ENCODE peak calls at places on chromosome 5, in four cellular contexts. R is K562, B is SK-N-SH, E is HCT116. L is an unnamed sample.

GRCh38 chr5:164649266-164649665 is 1143.8 kb downstream of the MAT2B start:
- DNase-seq in R (no peak), B (peak; percentile 12), E (no peak), L (no peak)

GRCh38 chr5:179405426-179406030 is 60.3 kb upstream of the ADAMTS2 start:
- DNase-seq in R (no peak), B (no peak), E (no peak), L (no peak)

GRCh38 chr5:157026789-157027424 is 32.0 kb downstream of the HAVCR1 start:
- DNase-seq in R (peak; percentile 11), B (peak; percentile 42), E (peak; percentile 37), L (no peak)

GRCh38 chr5:96977228-96977627 is 41.3 kb downstream of the LNPEP start:
- DNase-seq in R (no peak), B (no peak), E (no peak), L (no peak)

GRCh38 chr5:168171901-168172717 is 119.3 kb upstream of the WWC1 start:
- DNase-seq in R (no peak), B (no peak), E (no peak), L (no peak)

GRCh38 chr5:117266237-117266725 is 691.7 kb upstream of the SEMA6A start:
- DNase-seq in R (no peak), B (no peak), E (peak; percentile 4), L (no peak)

GRCh38 chr5:137096149-137097103 is 402.7 kb downstream of the SPOCK1 start:
- DNase-seq in R (no peak), B (no peak), E (no peak), L (no peak)

GRCh38 chr5:98096155-98096554 is 677.3 kb upstream of the RGMB start:
- DNase-seq in R (no peak), B (no peak), E (no peak), L (no peak)

GRCh38 chr5:174177976-174178600 is 132.6 kb downstream of the NSG2 start:
- DNase-seq in R (no peak), B (no peak), E (no peak), L (no peak)

GRCh38 chr5:57316798-57317327 is 143.0 kb downstream of the GPBP1 start:
- DNase-seq in R (no peak), B (no peak), E (no peak), L (no peak)
- TF ChIP-seq POLR2AphosphoS5 in R (no peak), B (peak; percentile 49), E (no peak), L (no peak)

GRCh38 chr5:111063709-111064322 is 7.7 kb upstream of the TSLP start:
- DNase-seq in R (no peak), B (peak; percentile 31), E (peak; percentile 31), L (no peak)
- TF ChIP-seq ZBTB33 in R (no peak), B (no peak), E (no peak), L (no peak)

GRCh38 chr5:90355635-90356034 is 53.9 kb downstream of the CETN3 start:
- DNase-seq in R (no peak), B (no peak), E (no peak), L (no peak)

GRCh38 chr5:90359073-90359804 is 50.3 kb downstream of the CETN3 start:
- DNase-seq in R (no peak), B (no peak), E (no peak), L (no peak)

GRCh38 chr5:90351101-90351500 is 58.5 kb downstream of the CETN3 start:
- DNase-seq in R (no peak), B (no peak), E (no peak), L (no peak)

GRCh38 chr5:90353254-90353653 is 56.3 kb downstream of the CETN3 start:
- DNase-seq in R (no peak), B (no peak), E (no peak), L (no peak)

GRCh38 chr5:90356612-90357011 is 52.9 kb downstream of the CETN3 start:
- DNase-seq in R (no peak), B (peak; percentile 3), E (no peak), L (no peak)
- TF ChIP-seq POLR2AphosphoS5 in R (no peak), B (no peak), E (no peak), L (no peak)

GRCh38 chr5:145943674-145944121 is 7.3 kb downstream of the SH3RF2 start:
- DNase-seq in R (peak; percentile 20), B (no peak), E (peak; percentile 23), L (no peak)

GRCh38 chr5:145946112-145946861 is 9.9 kb downstream of the SH3RF2 start:
- DNase-seq in R (no peak), B (peak; percentile 14), E (peak; percentile 95), L (peak; percentile 27)

GRCh38 chr5:145944328-145944727 is 8.0 kb downstream of the SH3RF2 start:
- DNase-seq in R (no peak), B (no peak), E (no peak), L (no peak)

GRCh38 chr5:145947581-145947980 is 11.2 kb downstream of the SH3RF2 start:
- DNase-seq in R (no peak), B (no peak), E (no peak), L (no peak)

DNA sequence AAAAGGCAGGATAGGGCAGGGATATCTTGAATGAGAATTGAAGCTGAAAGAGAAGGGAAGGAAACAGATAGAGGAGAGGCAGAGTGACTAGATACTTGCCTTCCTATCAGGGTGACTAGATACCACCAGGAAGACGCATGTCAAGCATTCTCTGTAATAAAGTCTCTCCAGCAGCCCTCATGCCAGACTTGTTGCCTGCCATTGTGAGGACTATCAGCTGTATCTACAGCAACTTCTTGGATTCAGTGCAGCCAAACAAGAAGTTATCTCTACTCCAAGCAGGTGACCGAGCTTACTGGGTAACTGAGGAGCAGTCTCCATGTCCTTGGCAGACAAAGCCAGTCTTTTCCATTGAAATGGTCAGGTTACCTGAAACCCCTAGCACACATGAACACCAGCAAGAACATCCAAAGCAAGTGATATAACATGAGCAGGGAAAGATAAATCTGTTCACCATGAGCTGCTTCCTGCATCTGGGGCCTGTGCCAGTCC is 9.3 kb downstream of the SH3RF2 start:
- DNase-seq in R (no peak), B (no peak), E (no peak), L (no peak)
- TF ChIP-seq ZBTB33 in R (no peak), B (no peak), E (no peak), L (no peak)

GRCh38 chr5:134524826-134525686 is at the start of gene JADE2:
- DNase-seq in R (peak; percentile 77), B (peak; percentile 86), E (no peak), L (no peak)

GRCh38 chr5:134527961-134528424 is 2.5 kb downstream of the JADE2 start:
- DNase-seq in R (no peak), B (no peak), E (no peak), L (no peak)

GRCh38 chr5:134525687-134526482 is 415 bp downstream of the JADE2 start:
- DNase-seq in R (peak; percentile 47), B (peak; percentile 88), E (no peak), L (no peak)

GRCh38 chr5:134527156-134527960 is 1.9 kb downstream of the JADE2 start:
- DNase-seq in R (peak; percentile 86), B (peak; percentile 93), E (no peak), L (no peak)

GRCh38 chr5:134526483-134527155 is 1.1 kb downstream of the JADE2 start:
- DNase-seq in R (peak; percentile 68), B (peak; percentile 86), E (peak; percentile 84), L (no peak)
- TF ChIP-seq POLR2AphosphoS5 in R (peak; percentile 51), B (no peak), E (peak; percentile 71), L (peak; percentile 34)

DNA sequence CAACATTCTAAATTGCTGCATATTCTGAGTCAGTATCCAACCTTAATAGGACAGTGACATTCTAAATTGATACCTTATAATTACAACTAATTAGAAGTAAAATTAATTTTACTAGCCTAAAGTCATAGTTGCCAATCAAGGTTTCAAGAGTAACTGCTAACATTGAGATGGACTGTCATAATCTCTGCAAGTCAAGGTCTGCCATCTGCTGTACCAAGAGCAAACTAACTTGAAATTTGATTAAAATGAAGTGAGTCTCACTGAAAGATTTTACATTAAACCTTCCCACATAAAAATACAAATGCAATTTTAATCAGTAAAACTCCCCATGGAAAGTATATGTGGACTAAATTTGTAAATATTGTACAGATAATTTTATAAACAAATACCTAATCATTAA is 235.3 kb downstream of the PRDM9 start:
- DNase-seq in R (no peak), B (no peak), E (no peak), L (no peak)
- TF ChIP-seq ZBTB33 in R (no peak), B (no peak), E (no peak), L (no peak)

DNA sequence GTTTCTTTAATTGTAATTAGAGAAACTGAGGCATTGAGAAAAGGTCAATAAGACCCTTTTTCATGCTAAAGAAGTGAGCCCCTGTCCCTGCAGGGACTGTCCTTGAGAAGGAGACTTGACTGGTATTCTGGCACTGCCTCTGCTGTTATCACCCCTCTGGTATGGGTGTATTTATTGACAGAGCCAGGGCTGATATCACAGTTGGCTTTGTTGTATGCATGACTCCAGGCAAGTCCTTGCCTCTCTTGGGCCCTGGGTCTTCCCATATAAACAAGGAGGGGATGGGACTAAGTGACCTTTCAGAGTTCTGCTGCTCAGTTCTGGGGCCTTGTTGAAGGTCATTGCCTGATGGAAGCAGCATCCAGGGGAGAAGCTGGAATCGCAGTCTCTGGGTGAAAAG is 71.8 kb upstream of the PPARGC1B start:
- DNase-seq in R (no peak), B (no peak), E (no peak), L (no peak)
- TF ChIP-seq POLR2AphosphoS5 in R (no peak), B (no peak), E (no peak), L (no peak)

DNA sequence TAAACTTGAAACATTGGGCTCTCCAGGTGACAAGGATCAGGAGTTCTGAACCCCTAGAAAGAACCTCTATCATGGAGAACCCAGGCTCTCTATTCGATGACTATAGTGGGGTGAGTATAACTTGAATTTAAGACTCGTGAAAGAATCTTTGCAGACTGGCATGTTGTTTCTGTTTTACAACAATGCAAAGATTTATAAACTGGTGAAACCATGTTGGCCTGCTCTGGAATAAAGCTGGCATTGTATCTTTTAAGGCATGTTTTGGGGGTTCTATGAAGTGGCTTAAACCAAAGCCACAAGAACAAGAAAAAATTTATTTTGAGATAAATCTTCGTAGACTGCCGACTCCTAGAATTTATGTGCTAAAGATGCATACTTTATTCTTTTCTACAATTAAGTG is 9.8 kb upstream of the GDNF start:
- DNase-seq in R (no peak), B (no peak), E (no peak), L (no peak)
- TF ChIP-seq ZBTB33 in R (no peak), B (no peak), E (no peak), L (no peak)